ENCODE peak calls at places on chromosomes 13 and 19, in five cellular contexts. One of them, this sample, is unnamed.

GRCh38 chr13:30142502-30143211 is 164.7 kb downstream of the KATNAL1 start:
- DNase-seq in ovary: peak; percentile 32
- DNase-seq in EL: peak; percentile 98
- DNase-seq in NCI-H446 treated with DMSO at 0.1 percent for 48 hours: no peak
- DNase-seq in nephron progenitor cell: peak; percentile 26
- DNase-seq in this sample: peak; percentile 85

GRCh38 chr13:114049026-114049425 is 75.2 kb upstream of the C13orf46 start:
- DNase-seq in NCI-H446 treated with DMSO at 0.1 percent for 48 hours: no peak
- DNase-seq in ovary: no peak
- DNase-seq in EL: no peak
- DNase-seq in nephron progenitor cell: no peak
- DNase-seq in this sample: no peak

GRCh38 chr13:106661236-106661635 is 93.3 kb upstream of the ARGLU1 start:
- DNase-seq in ovary: no peak
- DNase-seq in EL: no peak
- DNase-seq in NCI-H446 treated with DMSO at 0.1 percent for 48 hours: no peak
- DNase-seq in nephron progenitor cell: no peak
- DNase-seq in this sample: no peak

GRCh38 chr13:32617112-32617511 is 30.9 kb downstream of the PDS5B start:
- DNase-seq in EL: no peak
- DNase-seq in NCI-H446 treated with DMSO at 0.1 percent for 48 hours: no peak
- DNase-seq in ovary: no peak
- DNase-seq in nephron progenitor cell: no peak
- DNase-seq in this sample: no peak

GRCh38 chr13:37412271-37412683 is 186.3 kb downstream of the POSTN start:
- DNase-seq in nephron progenitor cell: no peak
- DNase-seq in NCI-H446 treated with DMSO at 0.1 percent for 48 hours: no peak
- DNase-seq in ovary: no peak
- DNase-seq in EL: peak; percentile 66
- DNase-seq in this sample: no peak

GRCh38 chr19:3783660-3784584 is 2.3 kb downstream of the MATK start:
- DNase-seq in EL: no peak
- DNase-seq in ovary: no peak
- DNase-seq in NCI-H446 treated with DMSO at 0.1 percent for 48 hours: no peak
- DNase-seq in nephron progenitor cell: no peak
- DNase-seq in this sample: no peak

GRCh38 chr19:42032428-42032827 is 37.6 kb downstream of the GRIK5 start:
- DNase-seq in ovary: no peak
- DNase-seq in EL: no peak
- DNase-seq in NCI-H446 treated with DMSO at 0.1 percent for 48 hours: peak; percentile 94
- DNase-seq in nephron progenitor cell: no peak
- DNase-seq in this sample: no peak

GRCh38 chr19:1811472-1811894 is 593 bp downstream of the ATP8B3 start:
- DNase-seq in NCI-H446 treated with DMSO at 0.1 percent for 48 hours: no peak
- DNase-seq in ovary: peak; percentile 74
- DNase-seq in EL: peak; percentile 74
- DNase-seq in nephron progenitor cell: no peak
- DNase-seq in this sample: peak; percentile 52

GRCh38 chr13:20696073-20696472 is 7.4 kb upstream of the IL17D start:
- DNase-seq in ovary: no peak
- DNase-seq in nephron progenitor cell: no peak
- DNase-seq in NCI-H446 treated with DMSO at 0.1 percent for 48 hours: no peak
- DNase-seq in EL: no peak
- DNase-seq in this sample: no peak

GRCh38 chr13:100130092-100130491 is 41.2 kb downstream of the PCCA start:
- DNase-seq in ovary: no peak
- DNase-seq in NCI-H446 treated with DMSO at 0.1 percent for 48 hours: peak; percentile 27
- DNase-seq in nephron progenitor cell: no peak
- DNase-seq in EL: no peak
- DNase-seq in this sample: peak; percentile 12

GRCh38 chr19:48896191-48896720 is 2.3 kb downstream of the TULP2 start:
- DNase-seq in ovary: peak; percentile 85
- DNase-seq in nephron progenitor cell: peak; percentile 78
- DNase-seq in EL: peak; percentile 40
- DNase-seq in NCI-H446 treated with DMSO at 0.1 percent for 48 hours: no peak
- DNase-seq in this sample: peak; percentile 42

GRCh38 chr13:107203146-107203847 is 635.4 kb upstream of the ARGLU1 start:
- DNase-seq in NCI-H446 treated with DMSO at 0.1 percent for 48 hours: no peak
- DNase-seq in EL: no peak
- DNase-seq in nephron progenitor cell: peak; percentile 30
- DNase-seq in ovary: no peak
- DNase-seq in this sample: no peak

This sample was measured in adipocyte.